ENCODE peak calls at places on chromosomes 12 and 14, in four cellular contexts. One of them, this sample, is unnamed.

GRCh38 chr12:49750027-49750977 is 8.9 kb downstream of the TMBIM6 start:
- DNase-seq in GM12891: no peak
- DNase-seq in HL-60: peak
- DNase-seq in K562: no peak
- DNase-seq in this sample: peak

GRCh38 chr12:74537126-74537706 is 419 bp upstream of the ATXN7L3B start:
- DNase-seq in GM12891: peak
- DNase-seq in HL-60: peak
- DNase-seq in K562: peak
- DNase-seq in this sample: peak

GRCh38 chr14:52048641-52049204 is 20.1 kb downstream of the NID2 start:
- DNase-seq in GM12891: no peak
- DNase-seq in HL-60: no peak
- DNase-seq in K562: no peak
- DNase-seq in this sample: no peak

GRCh38 chr14:27366596-27366995 is 768.8 kb upstream of the NOVA1 start:
- DNase-seq in GM12891: no peak
- DNase-seq in HL-60: no peak
- DNase-seq in K562: no peak
- DNase-seq in this sample: no peak

GRCh38 chr12:120388711-120389431 is 19.9 kb upstream of the MSI1 start:
- DNase-seq in GM12891: no peak
- DNase-seq in HL-60: no peak
- DNase-seq in K562: no peak
- DNase-seq in this sample: no peak

GRCh38 chr12:124543591-124544310 is 23.7 kb downstream of the NCOR2 start:
- DNase-seq in GM12891: no peak
- DNase-seq in HL-60: no peak
- DNase-seq in K562: no peak
- DNase-seq in this sample: no peak

GRCh38 chr14:81450100-81450531 is 50.0 kb upstream of the STON2 start:
- DNase-seq in GM12891: no peak
- DNase-seq in HL-60: no peak
- DNase-seq in K562: no peak
- DNase-seq in this sample: no peak

GRCh38 chr12:22060261-22060660 is 14.2 kb downstream of the CMAS start:
- DNase-seq in GM12891: no peak
- DNase-seq in HL-60: no peak
- DNase-seq in K562: no peak
- DNase-seq in this sample: no peak

GRCh38 chr12:49358548-49359141 is 8.6 kb upstream of the SPATS2 start:
- DNase-seq in GM12891: peak
- DNase-seq in HL-60: peak
- DNase-seq in K562: peak
- DNase-seq in this sample: no peak

GRCh38 chr12:119678459-119678858 is 10.5 kb downstream of the PRKAB1 start:
- DNase-seq in GM12891: no peak
- DNase-seq in HL-60: no peak
- DNase-seq in K562: no peak
- DNase-seq in this sample: no peak

GRCh38 chr12:55068416-55069010 is 48.7 kb downstream of the NEUROD4 start:
- DNase-seq in GM12891: peak
- DNase-seq in HL-60: peak
- DNase-seq in K562: peak
- DNase-seq in this sample: no peak

GRCh38 chr12:53624453-53624852 is 1.7 kb downstream of the ATF7 start:
- DNase-seq in GM12891: no peak
- DNase-seq in HL-60: no peak
- DNase-seq in K562: no peak
- DNase-seq in this sample: no peak

GRCh38 chr12:123278150-123278627 is 6.5 kb upstream of the CDK2AP1 start:
- DNase-seq in GM12891: peak
- DNase-seq in HL-60: no peak
- DNase-seq in K562: no peak
- DNase-seq in this sample: peak

GRCh38 chr14:70268760-70269159 is 80.0 kb upstream of the SLC8A3 start:
- DNase-seq in GM12891: no peak
- DNase-seq in HL-60: no peak
- DNase-seq in K562: no peak
- DNase-seq in this sample: no peak
- TF ChIP-seq SPI1 in GM12891: no peak
- TF ChIP-seq SPI1 in HL-60: no peak
- TF ChIP-seq SPI1 in K562: no peak
- TF ChIP-seq SPI1 in this sample: no peak

GRCh38 chr14:61472025-61472672 is 150.8 kb downstream of the PRKCH start:
- DNase-seq in GM12891: no peak
- DNase-seq in HL-60: peak
- DNase-seq in K562: no peak
- DNase-seq in this sample: no peak
- TF ChIP-seq SPI1 in GM12891: no peak
- TF ChIP-seq SPI1 in HL-60: no peak
- TF ChIP-seq SPI1 in K562: no peak
- TF ChIP-seq SPI1 in this sample: no peak

GRCh38 chr14:75981426-75981825 is 369 bp downstream of the TGFB3 start:
- DNase-seq in GM12891: peak
- DNase-seq in HL-60: no peak
- DNase-seq in K562: peak
- DNase-seq in this sample: peak

GRCh38 chr14:75984674-75985073 is 889 bp upstream of the IFT43 start:
- DNase-seq in GM12891: no peak
- DNase-seq in HL-60: no peak
- DNase-seq in K562: no peak
- DNase-seq in this sample: no peak

GRCh38 chr14:75980856-75981255 is 939 bp downstream of the TGFB3 start:
- DNase-seq in GM12891: no peak
- DNase-seq in HL-60: no peak
- DNase-seq in K562: no peak
- DNase-seq in this sample: no peak

GRCh38 chr14:75981826-75982723 is at the start of gene TGFB3:
- DNase-seq in GM12891: peak
- DNase-seq in HL-60: no peak
- DNase-seq in K562: peak
- DNase-seq in this sample: no peak

GRCh38 chr14:75982724-75983358 is 1.0 kb upstream of the TGFB3 start:
- DNase-seq in GM12891: no peak
- DNase-seq in HL-60: no peak
- DNase-seq in K562: no peak
- DNase-seq in this sample: no peak
- TF ChIP-seq SPI1 in GM12891: no peak
- TF ChIP-seq SPI1 in HL-60: no peak
- TF ChIP-seq SPI1 in K562: no peak
- TF ChIP-seq SPI1 in this sample: no peak

GRCh38 chr14:97916100-97916499 is 1118.9 kb downstream of the VRK1 start:
- DNase-seq in GM12891: no peak
- DNase-seq in HL-60: no peak
- DNase-seq in K562: no peak
- DNase-seq in this sample: no peak
- TF ChIP-seq SPI1 in GM12891: no peak
- TF ChIP-seq SPI1 in HL-60: no peak
- TF ChIP-seq SPI1 in K562: no peak
- TF ChIP-seq SPI1 in this sample: no peak

DNA sequence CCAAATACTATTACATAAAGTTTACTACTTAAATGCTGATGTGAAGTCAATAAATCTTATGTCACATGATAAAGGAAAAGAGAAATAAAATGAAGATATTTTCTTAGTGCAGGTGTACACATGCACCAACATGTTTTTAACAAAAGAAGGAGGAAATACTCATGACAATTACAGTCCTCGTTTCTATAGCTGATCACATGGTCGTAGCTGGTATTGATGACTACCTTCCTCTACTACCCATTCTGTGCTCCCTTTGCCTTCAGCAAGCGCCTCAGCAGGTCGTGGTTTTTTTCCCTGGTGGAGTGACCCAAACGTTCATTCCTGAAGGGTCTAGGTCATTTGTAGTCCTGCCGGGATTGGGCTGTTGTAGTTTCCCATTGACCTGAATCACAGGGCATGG is 25.4 kb upstream of the SLC10A1 start:
- DNase-seq in GM12891: no peak
- DNase-seq in HL-60: no peak
- DNase-seq in K562: no peak
- DNase-seq in this sample: no peak
- TF ChIP-seq SPI1 in GM12891: no peak
- TF ChIP-seq SPI1 in HL-60: no peak
- TF ChIP-seq SPI1 in K562: no peak
- TF ChIP-seq SPI1 in this sample: no peak

GRCh38 chr14:36496346-36496745 is 23.7 kb downstream of the NKX2-1 start:
- DNase-seq in GM12891: no peak
- DNase-seq in HL-60: no peak
- DNase-seq in K562: no peak
- DNase-seq in this sample: no peak
- TF ChIP-seq SPI1 in GM12891: no peak
- TF ChIP-seq SPI1 in HL-60: no peak
- TF ChIP-seq SPI1 in K562: no peak
- TF ChIP-seq SPI1 in this sample: no peak

DNA sequence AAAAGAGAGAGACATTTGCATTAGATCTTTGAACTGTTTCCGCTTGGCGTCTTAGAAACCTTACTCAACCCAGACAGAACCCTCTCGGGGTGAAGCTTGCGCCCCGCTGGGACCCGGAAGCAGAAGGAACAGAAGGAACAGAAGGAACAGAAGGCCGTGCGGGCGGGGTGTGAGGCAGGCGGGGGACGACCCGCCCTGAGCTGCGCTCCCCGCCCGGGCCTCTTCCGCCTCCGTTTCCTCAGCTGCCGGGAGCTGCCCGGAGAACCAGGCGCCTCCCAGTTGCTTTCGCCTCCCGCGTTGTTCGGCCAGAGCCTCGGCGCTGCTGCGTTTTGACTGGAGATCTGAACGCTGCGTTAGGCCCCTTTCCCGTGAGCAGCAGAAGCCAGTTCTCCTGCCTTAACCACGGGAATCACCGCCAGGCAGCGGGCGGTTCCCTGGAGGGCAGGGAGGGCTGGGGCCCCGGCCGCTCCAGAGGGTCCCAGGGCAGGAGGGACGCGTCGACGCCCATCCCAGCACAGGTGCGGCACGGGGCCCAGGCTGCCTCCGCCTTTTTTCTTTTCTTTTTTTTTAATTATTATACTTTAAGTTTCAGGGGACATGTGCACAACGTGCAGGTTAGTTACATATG is 19.3 kb upstream of the MMP17 start:
- DNase-seq in GM12891: peak
- DNase-seq in HL-60: no peak
- DNase-seq in K562: no peak
- DNase-seq in this sample: peak
- TF ChIP-seq SPI1 in GM12891: no peak
- TF ChIP-seq SPI1 in HL-60: no peak
- TF ChIP-seq SPI1 in K562: no peak
- TF ChIP-seq SPI1 in this sample: no peak

GRCh38 chr14:23215421-23215820 is 22.3 kb upstream of the RNF212B start:
- DNase-seq in GM12891: no peak
- DNase-seq in HL-60: no peak
- DNase-seq in K562: no peak
- DNase-seq in this sample: no peak

GRCh38 chr14:23217032-23217431 is 20.7 kb upstream of the RNF212B start:
- DNase-seq in GM12891: no peak
- DNase-seq in HL-60: no peak
- DNase-seq in K562: no peak
- DNase-seq in this sample: no peak

GRCh38 chr14:23219075-23219474 is 18.7 kb upstream of the RNF212B start:
- DNase-seq in GM12891: no peak
- DNase-seq in HL-60: no peak
- DNase-seq in K562: no peak
- DNase-seq in this sample: no peak

DNA sequence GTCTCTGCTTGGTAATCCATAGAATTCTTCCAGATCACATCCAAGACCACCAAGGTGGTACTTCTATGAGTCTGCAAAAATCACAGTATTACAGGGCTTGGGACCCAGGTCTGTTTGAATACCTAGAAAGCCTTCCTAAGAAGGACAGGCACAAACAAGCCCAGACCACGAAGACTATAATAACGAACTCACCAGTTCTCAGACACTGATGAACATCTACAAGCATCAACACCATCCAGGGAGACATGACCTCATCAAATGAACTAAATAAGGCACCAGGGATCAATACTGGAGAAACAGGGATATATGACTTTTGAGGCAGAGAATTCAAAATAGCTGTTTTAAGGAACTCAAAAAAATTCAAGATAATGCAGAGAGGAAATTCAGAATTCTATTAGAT is 20.1 kb upstream of the RNF212B start:
- DNase-seq in GM12891: no peak
- DNase-seq in HL-60: no peak
- DNase-seq in K562: no peak
- DNase-seq in this sample: no peak
- TF ChIP-seq SPI1 in GM12891: no peak
- TF ChIP-seq SPI1 in HL-60: no peak
- TF ChIP-seq SPI1 in K562: no peak
- TF ChIP-seq SPI1 in this sample: no peak